ENCODE peak calls at places on chromosomes 4 and X, in six cellular contexts. One of them, this sample, is unnamed.

GRCh38 chr4:165312506-165312905 is 15.0 kb upstream of the MSMO1 start:
- DNase-seq in NCI-H748 treated with DMSO at 0.1 percent for 48 hours: no peak
- DNase-seq in heart right ventricle: no peak
- DNase-seq in stimulated activated naive B cell treated with anti-CD40 and anti-IgM and Interleukin-4, amounts not matched to agents 10 μg/mL and 1 μg/mL and 100 μg/mL, for 72 hours: no peak
- DNase-seq in left lung: no peak
- DNase-seq in AML-193: no peak
- DNase-seq in this sample: no peak

GRCh38 chr4:187302456-187302855 is 578.8 kb upstream of the FAT1 start:
- DNase-seq in NCI-H748 treated with DMSO at 0.1 percent for 48 hours: no peak
- DNase-seq in heart right ventricle: no peak
- DNase-seq in left lung: no peak
- DNase-seq in stimulated activated naive B cell treated with anti-CD40 and anti-IgM and Interleukin-4, amounts not matched to agents 10 μg/mL and 1 μg/mL and 100 μg/mL, for 72 hours: no peak
- DNase-seq in AML-193: no peak
- DNase-seq in this sample: no peak

GRCh38 chr4:25182941-25183340 is 22.7 kb upstream of the SEPSECS start:
- DNase-seq in left lung: no peak
- DNase-seq in stimulated activated naive B cell treated with anti-CD40 and anti-IgM and Interleukin-4, amounts not matched to agents 10 μg/mL and 1 μg/mL and 100 μg/mL, for 72 hours: no peak
- DNase-seq in NCI-H748 treated with DMSO at 0.1 percent for 48 hours: no peak
- DNase-seq in AML-193: no peak
- DNase-seq in heart right ventricle: no peak
- DNase-seq in this sample: no peak

GRCh38 chr4:168731006-168731636 is 234.3 kb downstream of the PALLD start:
- DNase-seq in NCI-H748 treated with DMSO at 0.1 percent for 48 hours: no peak
- DNase-seq in stimulated activated naive B cell treated with anti-CD40 and anti-IgM and Interleukin-4, amounts not matched to agents 10 μg/mL and 1 μg/mL and 100 μg/mL, for 72 hours: no peak
- DNase-seq in left lung: no peak
- DNase-seq in heart right ventricle: no peak
- DNase-seq in AML-193: no peak
- DNase-seq in this sample: no peak

GRCh38 chr4:83110970-83111369 is 3.6 kb downstream of the PLAC8 start:
- DNase-seq in heart right ventricle: no peak
- DNase-seq in AML-193: no peak
- DNase-seq in NCI-H748 treated with DMSO at 0.1 percent for 48 hours: no peak
- DNase-seq in left lung: no peak
- DNase-seq in stimulated activated naive B cell treated with anti-CD40 and anti-IgM and Interleukin-4, amounts not matched to agents 10 μg/mL and 1 μg/mL and 100 μg/mL, for 72 hours: no peak
- DNase-seq in this sample: no peak

GRCh38 chr4:104501290-104501689 is 6.6 kb upstream of the CXXC4 start:
- DNase-seq in left lung: no peak
- DNase-seq in stimulated activated naive B cell treated with anti-CD40 and anti-IgM and Interleukin-4, amounts not matched to agents 10 μg/mL and 1 μg/mL and 100 μg/mL, for 72 hours: no peak
- DNase-seq in AML-193: no peak
- DNase-seq in NCI-H748 treated with DMSO at 0.1 percent for 48 hours: peak
- DNase-seq in heart right ventricle: no peak
- DNase-seq in this sample: no peak

GRCh38 chrX:120456973-120457372 is 12.1 kb downstream of the LAMP2 start:
- DNase-seq in NCI-H748 treated with DMSO at 0.1 percent for 48 hours: no peak
- DNase-seq in stimulated activated naive B cell treated with anti-CD40 and anti-IgM and Interleukin-4, amounts not matched to agents 10 μg/mL and 1 μg/mL and 100 μg/mL, for 72 hours: no peak
- DNase-seq in AML-193: peak
- DNase-seq in heart right ventricle: no peak
- DNase-seq in left lung: no peak
- DNase-seq in this sample: no peak

GRCh38 chr4:184384056-184384809 is 90.1 kb downstream of the IRF2 start:
- DNase-seq in heart right ventricle: no peak
- DNase-seq in NCI-H748 treated with DMSO at 0.1 percent for 48 hours: no peak
- DNase-seq in stimulated activated naive B cell treated with anti-CD40 and anti-IgM and Interleukin-4, amounts not matched to agents 10 μg/mL and 1 μg/mL and 100 μg/mL, for 72 hours: peak
- DNase-seq in AML-193: peak
- DNase-seq in left lung: no peak
- DNase-seq in this sample: peak

GRCh38 chr4:46254788-46255187 is 130.9 kb upstream of the GABRG1 start:
- DNase-seq in heart right ventricle: no peak
- DNase-seq in AML-193: no peak
- DNase-seq in left lung: no peak
- DNase-seq in stimulated activated naive B cell treated with anti-CD40 and anti-IgM and Interleukin-4, amounts not matched to agents 10 μg/mL and 1 μg/mL and 100 μg/mL, for 72 hours: no peak
- DNase-seq in NCI-H748 treated with DMSO at 0.1 percent for 48 hours: no peak
- DNase-seq in this sample: no peak

GRCh38 chr4:145930592-145930991 is 8.0 kb downstream of the ZNF827 start:
- DNase-seq in left lung: no peak
- DNase-seq in AML-193: no peak
- DNase-seq in stimulated activated naive B cell treated with anti-CD40 and anti-IgM and Interleukin-4, amounts not matched to agents 10 μg/mL and 1 μg/mL and 100 μg/mL, for 72 hours: no peak
- DNase-seq in NCI-H748 treated with DMSO at 0.1 percent for 48 hours: no peak
- DNase-seq in heart right ventricle: peak
- DNase-seq in this sample: no peak

GRCh38 chr4:1628892-1629703 is 55.0 kb downstream of the FAM53A start:
- DNase-seq in NCI-H748 treated with DMSO at 0.1 percent for 48 hours: no peak
- DNase-seq in stimulated activated naive B cell treated with anti-CD40 and anti-IgM and Interleukin-4, amounts not matched to agents 10 μg/mL and 1 μg/mL and 100 μg/mL, for 72 hours: peak
- DNase-seq in left lung: peak
- DNase-seq in AML-193: peak
- DNase-seq in heart right ventricle: peak
- DNase-seq in this sample: peak

GRCh38 chr4:184968784-184969201 is 49.5 kb upstream of the HELT start:
- DNase-seq in heart right ventricle: peak
- DNase-seq in left lung: peak
- DNase-seq in AML-193: no peak
- DNase-seq in stimulated activated naive B cell treated with anti-CD40 and anti-IgM and Interleukin-4, amounts not matched to agents 10 μg/mL and 1 μg/mL and 100 μg/mL, for 72 hours: no peak
- DNase-seq in NCI-H748 treated with DMSO at 0.1 percent for 48 hours: no peak
- DNase-seq in this sample: peak

GRCh38 chr4:152328595-152328994 is 207.3 kb downstream of the FBXW7 start:
- DNase-seq in stimulated activated naive B cell treated with anti-CD40 and anti-IgM and Interleukin-4, amounts not matched to agents 10 μg/mL and 1 μg/mL and 100 μg/mL, for 72 hours: no peak
- DNase-seq in AML-193: no peak
- DNase-seq in left lung: no peak
- DNase-seq in NCI-H748 treated with DMSO at 0.1 percent for 48 hours: no peak
- DNase-seq in heart right ventricle: no peak
- DNase-seq in this sample: no peak

GRCh38 chr4:6688879-6689505 is 4.7 kb upstream of the S100P start:
- DNase-seq in heart right ventricle: no peak
- DNase-seq in AML-193: peak
- DNase-seq in stimulated activated naive B cell treated with anti-CD40 and anti-IgM and Interleukin-4, amounts not matched to agents 10 μg/mL and 1 μg/mL and 100 μg/mL, for 72 hours: peak
- DNase-seq in NCI-H748 treated with DMSO at 0.1 percent for 48 hours: no peak
- DNase-seq in left lung: no peak
- DNase-seq in this sample: peak

GRCh38 chr4:25925486-25926201 is 11.6 kb downstream of the SMIM20 start:
- DNase-seq in left lung: no peak
- DNase-seq in stimulated activated naive B cell treated with anti-CD40 and anti-IgM and Interleukin-4, amounts not matched to agents 10 μg/mL and 1 μg/mL and 100 μg/mL, for 72 hours: peak
- DNase-seq in NCI-H748 treated with DMSO at 0.1 percent for 48 hours: peak
- DNase-seq in heart right ventricle: peak
- DNase-seq in AML-193: peak
- DNase-seq in this sample: no peak

GRCh38 chr4:107069049-107069448 is 32.9 kb upstream of the DKK2 start:
- DNase-seq in NCI-H748 treated with DMSO at 0.1 percent for 48 hours: no peak
- DNase-seq in heart right ventricle: no peak
- DNase-seq in left lung: no peak
- DNase-seq in stimulated activated naive B cell treated with anti-CD40 and anti-IgM and Interleukin-4, amounts not matched to agents 10 μg/mL and 1 μg/mL and 100 μg/mL, for 72 hours: no peak
- DNase-seq in AML-193: no peak
- DNase-seq in this sample: no peak

GRCh38 chr4:6126971-6127745 is 73.2 kb downstream of the JAKMIP1 start:
- DNase-seq in left lung: no peak
- DNase-seq in heart right ventricle: no peak
- DNase-seq in NCI-H748 treated with DMSO at 0.1 percent for 48 hours: no peak
- DNase-seq in AML-193: no peak
- DNase-seq in stimulated activated naive B cell treated with anti-CD40 and anti-IgM and Interleukin-4, amounts not matched to agents 10 μg/mL and 1 μg/mL and 100 μg/mL, for 72 hours: no peak
- DNase-seq in this sample: no peak

GRCh38 chr4:138494931-138495330 is 252.8 kb upstream of the SLC7A11 start:
- DNase-seq in AML-193: peak
- DNase-seq in heart right ventricle: no peak
- DNase-seq in left lung: no peak
- DNase-seq in NCI-H748 treated with DMSO at 0.1 percent for 48 hours: no peak
- DNase-seq in stimulated activated naive B cell treated with anti-CD40 and anti-IgM and Interleukin-4, amounts not matched to agents 10 μg/mL and 1 μg/mL and 100 μg/mL, for 72 hours: no peak
- DNase-seq in this sample: no peak

GRCh38 chr4:62118558-62118957 is 918.4 kb downstream of the ADGRL3 start:
- DNase-seq in stimulated activated naive B cell treated with anti-CD40 and anti-IgM and Interleukin-4, amounts not matched to agents 10 μg/mL and 1 μg/mL and 100 μg/mL, for 72 hours: no peak
- DNase-seq in left lung: no peak
- DNase-seq in AML-193: no peak
- DNase-seq in NCI-H748 treated with DMSO at 0.1 percent for 48 hours: no peak
- DNase-seq in heart right ventricle: no peak
- DNase-seq in this sample: no peak

GRCh38 chrX:153648358-153649177 is 1.6 kb downstream of the DUSP9 start:
- DNase-seq in AML-193: no peak
- DNase-seq in stimulated activated naive B cell treated with anti-CD40 and anti-IgM and Interleukin-4, amounts not matched to agents 10 μg/mL and 1 μg/mL and 100 μg/mL, for 72 hours: no peak
- DNase-seq in NCI-H748 treated with DMSO at 0.1 percent for 48 hours: no peak
- DNase-seq in heart right ventricle: no peak
- DNase-seq in left lung: no peak
- DNase-seq in this sample: peak

GRCh38 chrX:50114113-50114512 is 86.7 kb downstream of the AKAP4 start:
- DNase-seq in AML-193: no peak
- DNase-seq in left lung: no peak
- DNase-seq in stimulated activated naive B cell treated with anti-CD40 and anti-IgM and Interleukin-4, amounts not matched to agents 10 μg/mL and 1 μg/mL and 100 μg/mL, for 72 hours: no peak
- DNase-seq in NCI-H748 treated with DMSO at 0.1 percent for 48 hours: no peak
- DNase-seq in heart right ventricle: no peak
- DNase-seq in this sample: no peak

GRCh38 chrX:150201841-150202240 is 161.3 kb upstream of the MAMLD1 start:
- DNase-seq in left lung: no peak
- DNase-seq in heart right ventricle: no peak
- DNase-seq in NCI-H748 treated with DMSO at 0.1 percent for 48 hours: no peak
- DNase-seq in AML-193: no peak
- DNase-seq in stimulated activated naive B cell treated with anti-CD40 and anti-IgM and Interleukin-4, amounts not matched to agents 10 μg/mL and 1 μg/mL and 100 μg/mL, for 72 hours: no peak
- DNase-seq in this sample: no peak

GRCh38 chrX:147901476-147902126 is 10.1 kb upstream of the FMR1 start:
- DNase-seq in left lung: no peak
- DNase-seq in stimulated activated naive B cell treated with anti-CD40 and anti-IgM and Interleukin-4, amounts not matched to agents 10 μg/mL and 1 μg/mL and 100 μg/mL, for 72 hours: no peak
- DNase-seq in heart right ventricle: no peak
- DNase-seq in NCI-H748 treated with DMSO at 0.1 percent for 48 hours: no peak
- DNase-seq in AML-193: no peak
- DNase-seq in this sample: no peak

GRCh38 chr4:182776376-182777058 is 140.7 kb downstream of the DCTD start:
- DNase-seq in NCI-H748 treated with DMSO at 0.1 percent for 48 hours: no peak
- DNase-seq in heart right ventricle: no peak
- DNase-seq in left lung: no peak
- DNase-seq in AML-193: no peak
- DNase-seq in stimulated activated naive B cell treated with anti-CD40 and anti-IgM and Interleukin-4, amounts not matched to agents 10 μg/mL and 1 μg/mL and 100 μg/mL, for 72 hours: no peak
- DNase-seq in this sample: no peak

GRCh38 chrX:8139713-8140112 is 31.4 kb downstream of the VCX2 start:
- DNase-seq in left lung: no peak
- DNase-seq in heart right ventricle: no peak
- DNase-seq in AML-193: no peak
- DNase-seq in NCI-H748 treated with DMSO at 0.1 percent for 48 hours: no peak
- DNase-seq in stimulated activated naive B cell treated with anti-CD40 and anti-IgM and Interleukin-4, amounts not matched to agents 10 μg/mL and 1 μg/mL and 100 μg/mL, for 72 hours: no peak
- DNase-seq in this sample: no peak

GRCh38 chrX:66633541-66633940 is 5.3 kb downstream of the EDA2R start:
- DNase-seq in heart right ventricle: no peak
- DNase-seq in AML-193: no peak
- DNase-seq in stimulated activated naive B cell treated with anti-CD40 and anti-IgM and Interleukin-4, amounts not matched to agents 10 μg/mL and 1 μg/mL and 100 μg/mL, for 72 hours: no peak
- DNase-seq in NCI-H748 treated with DMSO at 0.1 percent for 48 hours: no peak
- DNase-seq in left lung: no peak
- DNase-seq in this sample: no peak

GRCh38 chr4:38154681-38155588 is 194.7 kb downstream of the PTTG2 start:
- DNase-seq in NCI-H748 treated with DMSO at 0.1 percent for 48 hours: peak
- DNase-seq in stimulated activated naive B cell treated with anti-CD40 and anti-IgM and Interleukin-4, amounts not matched to agents 10 μg/mL and 1 μg/mL and 100 μg/mL, for 72 hours: no peak
- DNase-seq in AML-193: peak
- DNase-seq in left lung: peak
- DNase-seq in heart right ventricle: peak
- DNase-seq in this sample: no peak

GRCh38 chr4:146488495-146489174 is 33.1 kb downstream of the SLC10A7 start:
- DNase-seq in left lung: no peak
- DNase-seq in AML-193: no peak
- DNase-seq in heart right ventricle: no peak
- DNase-seq in NCI-H748 treated with DMSO at 0.1 percent for 48 hours: no peak
- DNase-seq in stimulated activated naive B cell treated with anti-CD40 and anti-IgM and Interleukin-4, amounts not matched to agents 10 μg/mL and 1 μg/mL and 100 μg/mL, for 72 hours: no peak
- DNase-seq in this sample: no peak

GRCh38 chr4:114921790-114922581 is 191.4 kb downstream of the NDST4 start:
- DNase-seq in NCI-H748 treated with DMSO at 0.1 percent for 48 hours: peak
- DNase-seq in AML-193: no peak
- DNase-seq in left lung: peak
- DNase-seq in stimulated activated naive B cell treated with anti-CD40 and anti-IgM and Interleukin-4, amounts not matched to agents 10 μg/mL and 1 μg/mL and 100 μg/mL, for 72 hours: no peak
- DNase-seq in heart right ventricle: no peak
- DNase-seq in this sample: no peak

GRCh38 chr4:103415801-103416200 is 217.7 kb upstream of the CENPE start:
- DNase-seq in NCI-H748 treated with DMSO at 0.1 percent for 48 hours: no peak
- DNase-seq in stimulated activated naive B cell treated with anti-CD40 and anti-IgM and Interleukin-4, amounts not matched to agents 10 μg/mL and 1 μg/mL and 100 μg/mL, for 72 hours: no peak
- DNase-seq in AML-193: no peak
- DNase-seq in heart right ventricle: no peak
- DNase-seq in left lung: no peak
- DNase-seq in this sample: no peak

GRCh38 chr4:37481547-37482129 is 204.5 kb downstream of the RELL1 start:
- DNase-seq in NCI-H748 treated with DMSO at 0.1 percent for 48 hours: no peak
- DNase-seq in left lung: no peak
- DNase-seq in heart right ventricle: no peak
- DNase-seq in stimulated activated naive B cell treated with anti-CD40 and anti-IgM and Interleukin-4, amounts not matched to agents 10 μg/mL and 1 μg/mL and 100 μg/mL, for 72 hours: no peak
- DNase-seq in AML-193: no peak
- DNase-seq in this sample: no peak

GRCh38 chr4:142040043-142040442 is 403.7 kb downstream of the IL15 start:
- DNase-seq in heart right ventricle: no peak
- DNase-seq in NCI-H748 treated with DMSO at 0.1 percent for 48 hours: no peak
- DNase-seq in stimulated activated naive B cell treated with anti-CD40 and anti-IgM and Interleukin-4, amounts not matched to agents 10 μg/mL and 1 μg/mL and 100 μg/mL, for 72 hours: no peak
- DNase-seq in AML-193: no peak
- DNase-seq in left lung: no peak
- DNase-seq in this sample: no peak

GRCh38 chr4:189198624-189199023 is 742.0 kb upstream of the FRG1 start:
- DNase-seq in NCI-H748 treated with DMSO at 0.1 percent for 48 hours: no peak
- DNase-seq in stimulated activated naive B cell treated with anti-CD40 and anti-IgM and Interleukin-4, amounts not matched to agents 10 μg/mL and 1 μg/mL and 100 μg/mL, for 72 hours: no peak
- DNase-seq in AML-193: no peak
- DNase-seq in left lung: no peak
- DNase-seq in heart right ventricle: no peak
- DNase-seq in this sample: no peak

GRCh38 chr4:58809366-58809765 is 1699.2 kb upstream of the IGFBP7 start:
- DNase-seq in heart right ventricle: no peak
- DNase-seq in NCI-H748 treated with DMSO at 0.1 percent for 48 hours: no peak
- DNase-seq in left lung: no peak
- DNase-seq in stimulated activated naive B cell treated with anti-CD40 and anti-IgM and Interleukin-4, amounts not matched to agents 10 μg/mL and 1 μg/mL and 100 μg/mL, for 72 hours: no peak
- DNase-seq in AML-193: no peak
- DNase-seq in this sample: no peak

GRCh38 chrX:37755073-37755472 is 24.8 kb upstream of the CYBB start:
- DNase-seq in left lung: no peak
- DNase-seq in heart right ventricle: no peak
- DNase-seq in NCI-H748 treated with DMSO at 0.1 percent for 48 hours: no peak
- DNase-seq in AML-193: peak
- DNase-seq in stimulated activated naive B cell treated with anti-CD40 and anti-IgM and Interleukin-4, amounts not matched to agents 10 μg/mL and 1 μg/mL and 100 μg/mL, for 72 hours: peak
- DNase-seq in this sample: no peak

GRCh38 chr4:101157415-101158135 is 189.8 kb downstream of the PPP3CA start:
- DNase-seq in NCI-H748 treated with DMSO at 0.1 percent for 48 hours: no peak
- DNase-seq in stimulated activated naive B cell treated with anti-CD40 and anti-IgM and Interleukin-4, amounts not matched to agents 10 μg/mL and 1 μg/mL and 100 μg/mL, for 72 hours: no peak
- DNase-seq in AML-193: no peak
- DNase-seq in left lung: no peak
- DNase-seq in heart right ventricle: no peak
- DNase-seq in this sample: no peak